ENCODE peak calls at places on chromosome 20, in nine cellular contexts. O is cardiac muscle cell, A is A549, R is GM12878, Z is AG04450, L is mucosa of descending colon, J is colonic mucosa, C is IMR-90, I is PC-3. H is an unnamed sample.

GRCh38 chr20:41862023-41862422 is 243.8 kb upstream of the CHD6 start:
- DNase-seq in O (no peak), A (no peak), R (no peak), Z (no peak), L (no peak), J (no peak), C (no peak), I (no peak), H (no peak)

GRCh38 chr20:46004813-46005505 is 3.7 kb upstream of the MMP9 start:
- DNase-seq in O (no peak), A (no peak), R (no peak), Z (no peak), L (no peak), J (peak; percentile 38), C (no peak), I (peak; percentile 77), H (no peak)

GRCh38 chr20:45470262-45470931 is 844 bp downstream of the WFDC2 start:
- DNase-seq in O (peak; percentile 64), A (no peak), R (no peak), Z (no peak), L (peak; percentile 82), J (peak; percentile 80), C (no peak), I (no peak), H (no peak)

GRCh38 chr20:45359069-45359405 is 3.9 kb upstream of the SYS1 start:
- DNase-seq in O (no peak), A (no peak), R (no peak), Z (no peak), L (no peak), J (no peak), C (peak; percentile 44), I (no peak), H (peak; percentile 45)

GRCh38 chr20:40738976-40739375 is 49.9 kb upstream of the MAFB start:
- DNase-seq in O (peak; percentile 76), A (no peak), R (no peak), Z (no peak), L (no peak), J (no peak), C (no peak), I (no peak), H (no peak)

GRCh38 chr20:41615110-41615509 is 3.1 kb downstream of the CHD6 start:
- DNase-seq in O (no peak), A (no peak), R (no peak), Z (no peak), L (no peak), J (no peak), C (no peak), I (no peak), H (no peak)

GRCh38 chr20:32247957-32248497 is 29.4 kb upstream of the KIF3B start:
- DNase-seq in O (no peak), A (no peak), R (no peak), Z (no peak), L (no peak), J (no peak), C (no peak), I (no peak), H (no peak)

GRCh38 chr20:59657459-59658046 is 53.2 kb downstream of the PHACTR3 start:
- DNase-seq in O (no peak), A (no peak), R (no peak), Z (no peak), L (no peak), J (no peak), C (no peak), I (no peak), H (no peak)

GRCh38 chr20:63357921-63358905 is 2.9 kb downstream of the CHRNA4 start:
- DNase-seq in O (no peak), A (no peak), R (no peak), Z (no peak), L (no peak), J (no peak), C (no peak), I (no peak), H (peak; percentile 87)

GRCh38 chr20:7113577-7114466 is 346.3 kb downstream of the BMP2 start:
- DNase-seq in O (peak; percentile 74), A (peak; percentile 36), R (no peak), Z (no peak), L (no peak), J (no peak), C (peak; percentile 1), I (peak; percentile 59), H (no peak)

DNA sequence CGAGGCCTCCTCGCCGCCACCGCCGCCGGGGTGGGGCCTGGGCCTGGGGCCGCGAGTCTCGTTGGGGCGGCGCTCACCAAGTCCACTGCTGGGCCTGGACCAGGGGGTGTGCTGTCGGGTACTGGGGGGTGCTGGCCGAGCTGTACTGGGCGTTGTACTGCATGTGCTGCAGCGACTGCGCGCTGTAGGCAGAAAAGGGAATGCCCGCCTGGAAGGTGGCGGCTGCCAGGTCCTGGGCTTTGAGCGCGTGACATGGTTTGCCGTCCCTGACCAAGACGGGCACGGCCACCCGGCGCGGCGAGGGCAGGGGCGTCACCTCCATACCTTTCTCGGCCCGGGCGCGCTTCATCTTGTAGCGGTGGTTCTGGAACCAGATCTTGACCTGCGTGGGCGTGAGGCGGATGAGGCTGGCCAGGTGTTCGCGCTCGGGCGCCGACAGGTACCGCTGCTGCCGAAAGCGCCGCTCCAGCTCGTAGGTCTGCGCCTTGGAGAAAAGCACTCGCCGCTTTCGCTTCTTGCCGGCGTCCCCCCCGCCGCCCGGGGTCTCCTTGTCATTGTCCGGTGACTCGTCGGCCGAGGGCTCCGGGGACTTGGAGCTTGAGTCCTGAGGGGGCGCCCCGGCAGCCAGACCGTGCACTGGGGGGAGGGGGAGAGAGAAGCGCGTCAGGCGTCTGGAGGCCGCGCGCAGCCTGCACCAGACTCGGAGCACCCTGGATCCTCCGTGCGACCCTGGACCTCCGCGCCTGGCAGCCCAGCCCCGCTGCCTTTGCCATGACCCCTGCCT is 1.8 kb downstream of the NKX2-2 start:
- DNase-seq in O (no peak), A (no peak), R (no peak), Z (no peak), L (no peak), J (no peak), C (no peak), I (no peak), H (no peak)
- H3K4me3 ChIP-seq in O (no peak overlapping the region), A (peak overlapping the region; percentile 49), R (no peak overlapping the region), Z (peak overlapping the region; percentile 10), L (no peak overlapping the region), J (no peak overlapping the region), C (peak overlapping the region; percentile 17), I (peak overlapping the region; percentile 50), H (no peak overlapping the region)

GRCh38 chr20:21100590-21101452 is 5.3 kb downstream of the LINC00237 start:
- DNase-seq in O (no peak), A (no peak), R (no peak), Z (no peak), L (no peak), J (peak; percentile 23), C (peak; percentile 2), I (no peak), H (no peak)

GRCh38 chr20:21101453-21102251 is 4.5 kb downstream of the LINC00237 start:
- DNase-seq in O (no peak), A (no peak), R (no peak), Z (no peak), L (peak; percentile 41), J (peak; percentile 26), C (no peak), I (no peak), H (peak; percentile 28)

GRCh38 chr20:21102252-21102609 is 3.9 kb downstream of the LINC00237 start:
- DNase-seq in O (no peak), A (no peak), R (no peak), Z (no peak), L (no peak), J (peak; percentile 51), C (no peak), I (no peak), H (no peak)

GRCh38 chr20:21099653-21100589 is 6.2 kb downstream of the LINC00237 start:
- DNase-seq in O (peak; percentile 53), A (peak; percentile 24), R (no peak), Z (no peak), L (peak; percentile 66), J (peak; percentile 45), C (peak; percentile 4), I (no peak), H (no peak)

DNA sequence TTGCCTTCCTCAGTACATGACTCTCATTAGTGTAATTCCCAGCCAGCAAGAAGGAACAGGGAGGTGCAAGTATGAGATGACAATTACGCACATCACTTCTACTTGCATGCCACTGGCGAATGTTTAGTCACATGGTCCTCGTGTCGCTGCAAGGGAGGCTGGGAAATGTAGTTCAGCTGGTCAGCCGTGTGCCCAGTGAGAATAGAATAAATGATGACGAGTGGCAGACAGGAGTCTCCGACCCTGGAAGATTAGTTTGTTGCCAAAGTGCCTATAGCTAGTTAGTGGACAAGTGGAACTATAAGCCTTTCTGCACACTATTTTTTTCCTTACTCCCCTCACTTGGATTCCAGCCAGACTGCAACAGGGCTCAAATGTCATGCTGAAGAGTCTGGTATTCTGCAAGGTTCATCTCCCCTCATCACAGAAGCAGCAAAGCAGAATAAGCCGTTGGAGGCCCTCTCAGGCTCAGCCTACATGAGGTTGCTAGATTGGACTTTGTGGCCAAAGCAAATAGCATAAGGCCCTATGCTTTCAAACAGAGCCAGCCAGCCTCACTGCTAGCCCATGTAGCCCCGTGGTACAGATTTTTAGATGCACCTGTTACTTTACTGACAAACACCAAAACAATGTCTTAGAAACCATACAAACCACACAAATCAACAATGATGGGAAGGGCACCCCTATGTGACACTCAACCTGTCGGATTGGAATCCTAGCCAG is 9.7 kb downstream of the LINC00237 start:
- DNase-seq in O (no peak), A (peak; percentile 66), R (peak; percentile 17), Z (no peak), L (no peak), J (no peak), C (peak; percentile 32), I (peak; percentile 60), H (no peak)
- H3K4me3 ChIP-seq in O (no peak overlapping the region), A (no peak overlapping the region), R (no peak overlapping the region), Z (no peak overlapping the region), L (no peak overlapping the region), J (no peak overlapping the region), C (no peak overlapping the region), I (no peak overlapping the region), H (no peak overlapping the region)

DNA sequence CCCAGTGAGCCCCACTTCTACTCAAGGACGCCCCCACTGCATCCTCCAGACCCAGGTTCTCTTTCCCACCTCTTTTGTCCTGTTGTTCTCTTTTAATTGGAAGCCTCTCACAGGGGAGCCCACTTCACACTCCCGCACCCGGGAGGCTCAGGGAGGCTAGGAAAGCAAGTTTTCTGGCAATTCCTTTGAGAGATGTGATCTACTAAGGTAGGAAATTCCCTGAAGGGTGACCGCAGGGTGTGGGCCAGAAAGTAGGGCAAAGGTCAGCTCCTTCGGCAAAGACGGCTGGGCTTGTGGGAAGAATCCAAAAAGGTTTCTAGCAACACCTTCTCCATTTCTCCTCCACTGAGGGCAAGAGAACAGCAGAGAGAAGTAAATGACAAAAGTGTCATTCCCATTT is 98.1 kb upstream of the PTPN1 start:
- DNase-seq in O (no peak), A (no peak), R (no peak), Z (no peak), L (no peak), J (peak; percentile 60), C (no peak), I (no peak), H (no peak)
- H3K4me3 ChIP-seq in O (no peak overlapping the region), A (no peak overlapping the region), R (no peak overlapping the region), Z (no peak overlapping the region), L (no peak overlapping the region), J (no peak overlapping the region), C (no peak overlapping the region), I (no peak overlapping the region), H (no peak overlapping the region)

DNA sequence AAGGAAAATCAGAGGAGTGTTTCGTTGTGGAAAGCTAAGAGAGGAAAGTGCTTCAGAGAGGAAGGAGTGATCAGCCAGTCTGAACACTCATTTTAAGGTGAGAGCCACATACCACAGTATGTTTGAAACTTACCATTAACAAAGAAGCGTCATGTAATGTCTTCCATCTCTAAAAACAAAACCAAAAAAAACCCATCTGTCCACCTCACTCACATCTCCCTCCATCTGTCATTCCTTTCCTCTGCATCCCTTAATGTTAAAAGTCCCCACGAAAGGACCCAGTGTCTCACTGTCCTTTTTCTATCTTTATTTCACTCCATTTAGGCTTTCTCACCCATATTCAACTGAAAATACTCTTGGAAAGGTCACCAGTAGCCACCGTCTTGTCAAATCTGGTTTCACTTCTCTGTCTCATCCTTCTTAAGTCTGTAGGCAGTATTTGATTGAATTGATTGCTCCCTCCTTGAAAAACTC is 59.4 kb upstream of the GNRH2 start:
- DNase-seq in O (no peak), A (no peak), R (peak; percentile 40), Z (no peak), L (no peak), J (no peak), C (no peak), I (no peak), H (no peak)
- H3K4me3 ChIP-seq in O (no peak overlapping the region), A (no peak overlapping the region), R (peak overlapping the region; percentile 46), Z (no peak overlapping the region), L (no peak overlapping the region), J (no peak overlapping the region), C (no peak overlapping the region), I (no peak overlapping the region), H (no peak overlapping the region)

H was measured in right lobe of liver.